ENCODE peak calls at places on chromosomes 5 and 9, in nine cellular contexts. X is BJ, Y is lower lobe of right lung, Z is upper lobe of right lung, H is spleen, O is HFF-Myc, B is astrocyte, J is brain microvascular endothelial cell, F is stomach. W is an unnamed sample.

GRCh38 chr5:141100243-141100805 is at the start of gene PCDHB3:
- DNase-seq in X (no peak), Y (peak), Z (peak), H (no peak), O (peak), B (peak), J (no peak), F (no peak), W (no peak)

GRCh38 chr9:114098660-114099522 is at the start of gene KIF12:
- DNase-seq in X (no peak), Y (peak), Z (peak), H (no peak), O (no peak), B (no peak), J (no peak), F (peak), W (no peak)

GRCh38 chr9:22452415-22453010 is 5.9 kb downstream of the DMRTA1 start:
- DNase-seq in X (no peak), Y (peak), Z (peak), H (peak), O (no peak), B (no peak), J (peak), F (peak), W (no peak)

GRCh38 chr9:114310471-114311450 is 12.1 kb upstream of the ORM1 start:
- DNase-seq in X (no peak), Y (no peak), Z (peak), H (peak), O (no peak), B (no peak), J (no peak), F (peak), W (no peak)

GRCh38 chr5:152246401-152246800 is 158.7 kb downstream of the NMUR2 start:
- DNase-seq in X (no peak), Y (no peak), Z (no peak), H (no peak), O (no peak), B (peak), J (peak), F (peak), W (no peak)

GRCh38 chr9:98851730-98852462 is 44.4 kb downstream of the GALNT12 start:
- DNase-seq in X (no peak), Y (no peak), Z (no peak), H (no peak), O (no peak), B (no peak), J (peak), F (no peak), W (no peak)

GRCh38 chr5:31412324-31412723 is 119.6 kb downstream of the DROSHA start:
- DNase-seq in X (no peak), Y (no peak), Z (no peak), H (no peak), O (no peak), B (no peak), J (no peak), F (no peak), W (no peak)

GRCh38 chr9:115978739-115979138 is 174.9 kb upstream of the PAPPA start:
- DNase-seq in X (no peak), Y (no peak), Z (no peak), H (no peak), O (no peak), B (peak), J (no peak), F (no peak), W (no peak)

GRCh38 chr9:15909297-15909696 is 356.5 kb downstream of the CCDC171 start:
- DNase-seq in X (peak), Y (no peak), Z (no peak), H (no peak), O (no peak), B (peak), J (no peak), F (no peak), W (peak)

GRCh38 chr5:31392061-31392460 is 139.8 kb downstream of the DROSHA start:
- DNase-seq in X (no peak), Y (no peak), Z (no peak), H (no peak), O (no peak), B (no peak), J (no peak), F (no peak), W (no peak)

GRCh38 chr9:89940625-89941024 is 335.8 kb downstream of the GADD45G start:
- DNase-seq in X (no peak), Y (no peak), Z (no peak), H (no peak), O (peak), B (peak), J (no peak), F (no peak), W (no peak)

GRCh38 chr9:14924821-14925220 is 14.6 kb upstream of the FREM1 start:
- DNase-seq in X (peak), Y (no peak), Z (no peak), H (no peak), O (no peak), B (no peak), J (peak), F (no peak), W (peak)

GRCh38 chr9:121299467-121300282 is 31.7 kb downstream of the GSN start:
- DNase-seq in X (no peak), Y (peak), Z (peak), H (peak), O (no peak), B (no peak), J (no peak), F (peak), W (no peak)

GRCh38 chr9:34522091-34522887 is 501 bp downstream of the ENHO start:
- DNase-seq in X (no peak), Y (peak), Z (no peak), H (no peak), O (no peak), B (no peak), J (no peak), F (no peak), W (no peak)

GRCh38 chr9:97594414-97594921 is 38.7 kb downstream of the TSTD2 start:
- DNase-seq in X (no peak), Y (no peak), Z (no peak), H (no peak), O (no peak), B (no peak), J (no peak), F (no peak), W (no peak)

GRCh38 chr5:104361932-104362331 is 799.3 kb upstream of the NUDT12 start:
- DNase-seq in X (no peak), Y (no peak), Z (no peak), H (no peak), O (no peak), B (no peak), J (no peak), F (no peak), W (no peak)

GRCh38 chr5:115573133-115573532 is 28.6 kb upstream of the FEM1C start:
- DNase-seq in X (no peak), Y (no peak), Z (no peak), H (no peak), O (peak), B (peak), J (peak), F (no peak), W (no peak)

GRCh38 chr9:105053209-105053652 is 125.3 kb upstream of the ABCA1 start:
- DNase-seq in X (no peak), Y (no peak), Z (no peak), H (no peak), O (no peak), B (peak), J (peak), F (no peak), W (no peak)

GRCh38 chr9:128142596-128142995 is 6.7 kb upstream of the LCN2 start:
- DNase-seq in X (no peak), Y (peak), Z (no peak), H (peak), O (no peak), B (no peak), J (no peak), F (no peak), W (no peak)

GRCh38 chr5:55432549-55432948 is 102.2 kb downstream of the PLPP1 start:
- DNase-seq in X (no peak), Y (no peak), Z (no peak), H (no peak), O (no peak), B (no peak), J (no peak), F (no peak), W (no peak)

GRCh38 chr9:71355884-71356283 is 234.5 kb upstream of the TRPM3 start:
- DNase-seq in X (no peak), Y (no peak), Z (no peak), H (no peak), O (no peak), B (no peak), J (no peak), F (no peak), W (no peak)
- TF ChIP-seq CTCF in X (no peak), Y (no peak), Z (no peak), H (no peak), O (no peak), B (no peak), J (no peak), F (no peak), W (no peak)

GRCh38 chr5:127810707-127811106 is 107.5 kb downstream of the CCDC192 start:
- DNase-seq in X (no peak), Y (no peak), Z (no peak), H (no peak), O (no peak), B (no peak), J (no peak), F (no peak), W (no peak)

GRCh38 chr5:127812570-127812969 is 109.4 kb downstream of the CCDC192 start:
- DNase-seq in X (no peak), Y (no peak), Z (no peak), H (no peak), O (no peak), B (no peak), J (no peak), F (no peak), W (no peak)

GRCh38 chr5:127806776-127807175 is 103.6 kb downstream of the CCDC192 start:
- DNase-seq in X (no peak), Y (no peak), Z (no peak), H (no peak), O (no peak), B (no peak), J (no peak), F (no peak), W (no peak)

GRCh38 chr5:127813633-127814171 is 110.5 kb downstream of the CCDC192 start:
- DNase-seq in X (peak), Y (no peak), Z (no peak), H (no peak), O (peak), B (peak), J (peak), F (no peak), W (peak)

GRCh38 chr5:127810014-127810413 is 106.8 kb downstream of the CCDC192 start:
- DNase-seq in X (no peak), Y (no peak), Z (no peak), H (no peak), O (no peak), B (no peak), J (no peak), F (no peak), W (no peak)
- H3K4me3 ChIP-seq in X (no peak), Y (no peak), Z (no peak), H (no peak), O (no peak), B (no peak), J (no peak), F (no peak), W (no peak)

GRCh38 chr9:95268681-95269080 is 48.8 kb downstream of the FANCC start:
- DNase-seq in X (no peak), Y (no peak), Z (no peak), H (no peak), O (no peak), B (no peak), J (peak), F (no peak), W (no peak)

GRCh38 chr9:95265960-95266359 is 51.5 kb downstream of the FANCC start:
- DNase-seq in X (no peak), Y (no peak), Z (no peak), H (no peak), O (no peak), B (no peak), J (no peak), F (no peak), W (no peak)

GRCh38 chr9:95261890-95262289 is 55.6 kb downstream of the FANCC start:
- DNase-seq in X (no peak), Y (no peak), Z (no peak), H (no peak), O (no peak), B (peak), J (peak), F (no peak), W (no peak)

GRCh38 chr9:95266649-95267048 is 50.9 kb downstream of the FANCC start:
- DNase-seq in X (no peak), Y (no peak), Z (no peak), H (no peak), O (no peak), B (no peak), J (no peak), F (no peak), W (no peak)

GRCh38 chr9:95264954-95265615 is 52.4 kb downstream of the FANCC start:
- DNase-seq in X (no peak), Y (no peak), Z (no peak), H (no peak), O (peak), B (peak), J (peak), F (no peak), W (no peak)
- TF ChIP-seq CTCF in X (peak), Y (peak), Z (peak), H (no peak), O (peak), B (peak), J (peak), F (no peak), W (peak)

GRCh38 chr5:160398806-160399205 is 1.0 kb downstream of the FAM200C start:
- DNase-seq in X (no peak), Y (no peak), Z (no peak), H (no peak), O (no peak), B (peak), J (peak), F (no peak), W (no peak)

GRCh38 chr5:160395111-160395510 is 4.7 kb downstream of the FAM200C start:
- DNase-seq in X (no peak), Y (no peak), Z (no peak), H (no peak), O (no peak), B (no peak), J (no peak), F (no peak), W (no peak)

GRCh38 chr5:160399402-160400353 is at the start of gene FAM200C:
- DNase-seq in X (peak), Y (peak), Z (peak), H (peak), O (peak), B (peak), J (peak), F (peak), W (peak)

DNA sequence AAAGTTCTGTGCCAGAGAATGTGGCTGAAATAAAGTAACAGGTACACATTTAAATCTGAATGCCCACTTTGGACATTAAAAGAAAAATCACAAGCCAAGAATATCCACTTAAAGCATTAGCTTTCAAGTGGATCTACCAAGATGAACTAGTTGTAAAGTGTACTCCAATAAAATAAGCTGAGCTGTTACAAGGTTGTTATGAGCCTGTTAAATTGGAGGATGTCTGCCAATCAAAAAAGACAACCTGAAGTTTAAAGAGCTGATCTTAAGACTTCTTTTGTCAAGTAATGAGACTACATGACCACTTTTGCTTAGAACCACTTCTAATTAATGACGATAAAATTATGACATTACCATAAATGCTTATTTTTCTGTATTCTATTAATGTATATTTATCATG is 2.4 kb downstream of the FAM200C start:
- DNase-seq in X (no peak), Y (no peak), Z (no peak), H (no peak), O (no peak), B (no peak), J (no peak), F (no peak), W (no peak)
- H3K4me3 ChIP-seq in X (no peak), Y (no peak), Z (no peak), H (no peak), O (no peak), B (no peak), J (no peak), F (no peak), W (no peak)

DNA sequence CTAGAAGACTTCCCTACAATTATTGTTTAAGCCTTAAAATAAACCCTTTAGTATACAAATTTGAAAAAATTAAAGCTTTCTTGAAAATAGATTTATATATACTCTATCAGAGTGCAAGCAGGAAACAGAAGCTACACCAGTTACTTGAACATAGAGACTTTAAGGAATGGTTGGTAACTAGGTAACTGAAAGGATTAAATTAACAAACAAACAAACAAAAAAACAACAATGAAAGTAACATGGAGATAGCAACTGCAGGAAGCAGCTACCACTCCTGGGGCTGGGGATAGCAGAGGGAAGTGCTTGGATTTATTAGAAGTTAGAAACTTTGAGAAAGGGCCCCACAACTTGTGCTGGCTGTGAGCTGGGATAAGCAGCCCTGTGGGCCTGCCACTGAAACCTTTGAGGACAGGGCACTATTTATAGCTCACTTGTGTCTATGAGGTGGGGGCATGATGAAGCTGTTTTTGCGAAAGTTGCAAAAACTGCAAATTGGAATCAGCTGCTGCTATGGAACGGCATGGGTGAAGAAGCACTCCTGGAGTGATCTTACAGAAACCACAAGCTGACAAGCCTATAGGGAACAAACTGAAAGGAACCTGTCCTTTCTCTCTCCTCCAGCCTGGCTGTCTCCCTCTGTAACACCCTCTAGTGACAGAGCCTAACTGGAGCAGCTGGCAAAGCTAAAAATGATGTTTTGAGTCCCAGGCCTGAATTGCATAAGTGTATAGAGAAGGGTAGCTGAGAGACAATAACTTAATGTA is 91.3 kb upstream of the RANBP6 start:
- DNase-seq in X (no peak), Y (no peak), Z (no peak), H (no peak), O (peak), B (no peak), J (peak), F (no peak), W (no peak)
- TF ChIP-seq CTCF in X (peak), Y (peak), Z (peak), H (no peak), O (peak), B (no peak), J (peak), F (no peak), W (peak)

W was measured in AG04449.